ENCODE peak calls at places on chromosomes 13 and 19, in ten cellular contexts. One of them, this sample, is unnamed.

GRCh38 chr19:40348961-40349507 is 539 bp downstream of the PLD3 start:
- DNase-seq in colonic mucosa: no peak
- DNase-seq in thoracic aorta: no peak
- DNase-seq in tibial artery: no peak
- DNase-seq in foreskin keratinocyte: peak
- DNase-seq in small intestine: peak
- DNase-seq in endothelial cell of umbilical vein: peak
- DNase-seq in mesendoderm: peak
- DNase-seq in adrenal gland: no peak
- DNase-seq in ovary: no peak
- DNase-seq in this sample: no peak

GRCh38 chr13:49731766-49732165 is 40.5 kb upstream of the EBPL start:
- DNase-seq in small intestine: peak
- DNase-seq in foreskin keratinocyte: peak
- DNase-seq in mesendoderm: no peak
- DNase-seq in adrenal gland: no peak
- DNase-seq in tibial artery: no peak
- DNase-seq in thoracic aorta: no peak
- DNase-seq in ovary: no peak
- DNase-seq in endothelial cell of umbilical vein: peak
- DNase-seq in colonic mucosa: no peak
- DNase-seq in this sample: peak

GRCh38 chr19:28956421-28956820 is 256.5 kb downstream of the UQCRFS1 start:
- DNase-seq in mesendoderm: no peak
- DNase-seq in small intestine: no peak
- DNase-seq in adrenal gland: no peak
- DNase-seq in tibial artery: no peak
- DNase-seq in foreskin keratinocyte: no peak
- DNase-seq in colonic mucosa: no peak
- DNase-seq in thoracic aorta: no peak
- DNase-seq in endothelial cell of umbilical vein: no peak
- DNase-seq in ovary: no peak
- DNase-seq in this sample: no peak

GRCh38 chr13:31824705-31825512 is 85.6 kb downstream of the RXFP2 start:
- DNase-seq in colonic mucosa: no peak
- DNase-seq in small intestine: no peak
- DNase-seq in tibial artery: no peak
- DNase-seq in adrenal gland: no peak
- DNase-seq in thoracic aorta: no peak
- DNase-seq in foreskin keratinocyte: no peak
- DNase-seq in mesendoderm: peak
- DNase-seq in endothelial cell of umbilical vein: no peak
- DNase-seq in ovary: no peak
- DNase-seq in this sample: no peak

GRCh38 chr13:109869312-109870237 is 83.2 kb upstream of the IRS2 start:
- DNase-seq in adrenal gland: peak
- DNase-seq in tibial artery: peak
- DNase-seq in thoracic aorta: peak
- DNase-seq in colonic mucosa: peak
- DNase-seq in mesendoderm: peak
- DNase-seq in endothelial cell of umbilical vein: peak
- DNase-seq in ovary: peak
- DNase-seq in foreskin keratinocyte: peak
- DNase-seq in small intestine: peak
- DNase-seq in this sample: no peak

GRCh38 chr13:50798923-50799322 is 44.6 kb downstream of the DLEU7 start:
- DNase-seq in foreskin keratinocyte: peak
- DNase-seq in tibial artery: no peak
- DNase-seq in mesendoderm: no peak
- DNase-seq in small intestine: no peak
- DNase-seq in endothelial cell of umbilical vein: no peak
- DNase-seq in thoracic aorta: no peak
- DNase-seq in colonic mucosa: no peak
- DNase-seq in ovary: no peak
- DNase-seq in adrenal gland: no peak
- DNase-seq in this sample: no peak

GRCh38 chr19:49846408-49846807 is 4.6 kb upstream of the PTOV1 start:
- DNase-seq in endothelial cell of umbilical vein: no peak
- DNase-seq in foreskin keratinocyte: no peak
- DNase-seq in adrenal gland: no peak
- DNase-seq in ovary: no peak
- DNase-seq in colonic mucosa: no peak
- DNase-seq in thoracic aorta: no peak
- DNase-seq in mesendoderm: no peak
- DNase-seq in small intestine: no peak
- DNase-seq in tibial artery: no peak
- DNase-seq in this sample: no peak

GRCh38 chr13:45339867-45340266 is 1.1 kb downstream of the TPT1 start:
- DNase-seq in small intestine: no peak
- DNase-seq in tibial artery: no peak
- DNase-seq in foreskin keratinocyte: no peak
- DNase-seq in mesendoderm: no peak
- DNase-seq in thoracic aorta: no peak
- DNase-seq in endothelial cell of umbilical vein: no peak
- DNase-seq in adrenal gland: no peak
- DNase-seq in colonic mucosa: no peak
- DNase-seq in ovary: no peak
- DNase-seq in this sample: no peak

GRCh38 chr13:38641164-38641948 is 45.5 kb upstream of the FREM2 start:
- DNase-seq in tibial artery: no peak
- DNase-seq in thoracic aorta: no peak
- DNase-seq in adrenal gland: no peak
- DNase-seq in colonic mucosa: no peak
- DNase-seq in small intestine: peak
- DNase-seq in endothelial cell of umbilical vein: no peak
- DNase-seq in foreskin keratinocyte: no peak
- DNase-seq in ovary: no peak
- DNase-seq in mesendoderm: no peak
- DNase-seq in this sample: no peak

GRCh38 chr13:46296920-46297319 is 85.2 kb downstream of the LRRC63 start:
- DNase-seq in foreskin keratinocyte: peak
- DNase-seq in small intestine: no peak
- DNase-seq in endothelial cell of umbilical vein: peak
- DNase-seq in thoracic aorta: no peak
- DNase-seq in colonic mucosa: no peak
- DNase-seq in mesendoderm: peak
- DNase-seq in ovary: no peak
- DNase-seq in adrenal gland: no peak
- DNase-seq in tibial artery: no peak
- DNase-seq in this sample: no peak

GRCh38 chr13:93726173-93727019 is 499.8 kb downstream of the GPC6 start:
- DNase-seq in mesendoderm: peak
- DNase-seq in endothelial cell of umbilical vein: no peak
- DNase-seq in small intestine: no peak
- DNase-seq in thoracic aorta: no peak
- DNase-seq in colonic mucosa: no peak
- DNase-seq in ovary: no peak
- DNase-seq in foreskin keratinocyte: no peak
- DNase-seq in adrenal gland: no peak
- DNase-seq in tibial artery: no peak
- DNase-seq in this sample: no peak

GRCh38 chr13:91879360-91879759 is 480.9 kb downstream of the GPC5 start:
- DNase-seq in thoracic aorta: no peak
- DNase-seq in endothelial cell of umbilical vein: no peak
- DNase-seq in adrenal gland: no peak
- DNase-seq in ovary: no peak
- DNase-seq in colonic mucosa: no peak
- DNase-seq in small intestine: no peak
- DNase-seq in mesendoderm: no peak
- DNase-seq in foreskin keratinocyte: no peak
- DNase-seq in tibial artery: no peak
- DNase-seq in this sample: no peak

GRCh38 chr19:47615714-47616113 is 6.8 kb downstream of the BICRA start:
- DNase-seq in tibial artery: no peak
- DNase-seq in foreskin keratinocyte: no peak
- DNase-seq in endothelial cell of umbilical vein: no peak
- DNase-seq in adrenal gland: no peak
- DNase-seq in mesendoderm: no peak
- DNase-seq in small intestine: no peak
- DNase-seq in thoracic aorta: no peak
- DNase-seq in ovary: no peak
- DNase-seq in colonic mucosa: no peak
- DNase-seq in this sample: no peak
- H3K27ac ChIP-seq in tibial artery: no peak
- H3K27ac ChIP-seq in foreskin keratinocyte: no peak
- H3K27ac ChIP-seq in endothelial cell of umbilical vein: no peak
- H3K27ac ChIP-seq in adrenal gland: no peak
- H3K27ac ChIP-seq in mesendoderm: no peak
- H3K27ac ChIP-seq in small intestine: no peak
- H3K27ac ChIP-seq in thoracic aorta: no peak
- H3K27ac ChIP-seq in ovary: no peak
- H3K27ac ChIP-seq in colonic mucosa: no peak
- H3K27ac ChIP-seq in this sample: no peak

DNA sequence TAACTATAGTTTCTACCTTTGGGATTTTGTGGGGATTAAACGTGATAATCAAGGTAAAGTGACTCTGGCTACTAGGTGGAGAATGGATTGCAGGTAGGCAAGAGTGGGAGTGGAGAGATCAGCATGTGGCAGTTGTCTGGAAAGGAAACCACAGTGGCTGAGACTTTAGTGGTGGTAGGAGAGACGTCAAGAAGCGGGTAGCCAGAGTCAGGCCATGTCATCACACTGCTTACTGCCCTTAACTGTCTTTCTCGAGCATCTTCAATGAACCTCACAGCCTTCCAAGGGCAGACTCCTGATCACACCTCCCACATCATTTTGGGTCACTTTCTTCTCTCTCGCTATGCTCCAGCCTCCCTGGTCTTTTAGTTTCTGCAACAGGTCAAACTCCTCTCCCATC is 28.6 kb upstream of the MBNL2 start:
- DNase-seq in endothelial cell of umbilical vein: no peak
- DNase-seq in foreskin keratinocyte: no peak
- DNase-seq in colonic mucosa: no peak
- DNase-seq in tibial artery: no peak
- DNase-seq in small intestine: no peak
- DNase-seq in adrenal gland: no peak
- DNase-seq in mesendoderm: no peak
- DNase-seq in ovary: no peak
- DNase-seq in thoracic aorta: no peak
- DNase-seq in this sample: no peak
- H3K27ac ChIP-seq in endothelial cell of umbilical vein: no peak
- H3K27ac ChIP-seq in foreskin keratinocyte: no peak
- H3K27ac ChIP-seq in colonic mucosa: no peak
- H3K27ac ChIP-seq in tibial artery: no peak
- H3K27ac ChIP-seq in small intestine: no peak
- H3K27ac ChIP-seq in adrenal gland: no peak
- H3K27ac ChIP-seq in mesendoderm: no peak
- H3K27ac ChIP-seq in ovary: no peak
- H3K27ac ChIP-seq in thoracic aorta: no peak
- H3K27ac ChIP-seq in this sample: peak

GRCh38 chr19:19366691-19367396 is 38.6 kb upstream of the GATAD2A start:
- DNase-seq in mesendoderm: peak
- DNase-seq in endothelial cell of umbilical vein: peak
- DNase-seq in ovary: peak
- DNase-seq in small intestine: peak
- DNase-seq in tibial artery: peak
- DNase-seq in colonic mucosa: peak
- DNase-seq in foreskin keratinocyte: peak
- DNase-seq in thoracic aorta: no peak
- DNase-seq in adrenal gland: peak
- DNase-seq in this sample: no peak

GRCh38 chr19:19368087-19368486 is 37.4 kb upstream of the GATAD2A start:
- DNase-seq in endothelial cell of umbilical vein: no peak
- DNase-seq in adrenal gland: no peak
- DNase-seq in thoracic aorta: no peak
- DNase-seq in foreskin keratinocyte: no peak
- DNase-seq in tibial artery: no peak
- DNase-seq in colonic mucosa: no peak
- DNase-seq in small intestine: no peak
- DNase-seq in ovary: no peak
- DNase-seq in mesendoderm: no peak
- DNase-seq in this sample: no peak

GRCh38 chr19:19372656-19373416 is 32.6 kb upstream of the GATAD2A start:
- DNase-seq in adrenal gland: peak
- DNase-seq in ovary: no peak
- DNase-seq in thoracic aorta: no peak
- DNase-seq in colonic mucosa: peak
- DNase-seq in small intestine: peak
- DNase-seq in foreskin keratinocyte: no peak
- DNase-seq in tibial artery: no peak
- DNase-seq in endothelial cell of umbilical vein: peak
- DNase-seq in mesendoderm: peak
- DNase-seq in this sample: no peak

GRCh38 chr19:19371056-19371455 is 34.4 kb upstream of the GATAD2A start:
- DNase-seq in foreskin keratinocyte: no peak
- DNase-seq in thoracic aorta: no peak
- DNase-seq in tibial artery: no peak
- DNase-seq in endothelial cell of umbilical vein: no peak
- DNase-seq in colonic mucosa: no peak
- DNase-seq in ovary: no peak
- DNase-seq in mesendoderm: no peak
- DNase-seq in small intestine: no peak
- DNase-seq in adrenal gland: no peak
- DNase-seq in this sample: no peak
- H3K27ac ChIP-seq in foreskin keratinocyte: no peak
- H3K27ac ChIP-seq in thoracic aorta: no peak
- H3K27ac ChIP-seq in tibial artery: no peak
- H3K27ac ChIP-seq in endothelial cell of umbilical vein: no peak
- H3K27ac ChIP-seq in colonic mucosa: no peak
- H3K27ac ChIP-seq in ovary: no peak
- H3K27ac ChIP-seq in mesendoderm: no peak
- H3K27ac ChIP-seq in small intestine: no peak
- H3K27ac ChIP-seq in adrenal gland: no peak
- H3K27ac ChIP-seq in this sample: peak

DNA sequence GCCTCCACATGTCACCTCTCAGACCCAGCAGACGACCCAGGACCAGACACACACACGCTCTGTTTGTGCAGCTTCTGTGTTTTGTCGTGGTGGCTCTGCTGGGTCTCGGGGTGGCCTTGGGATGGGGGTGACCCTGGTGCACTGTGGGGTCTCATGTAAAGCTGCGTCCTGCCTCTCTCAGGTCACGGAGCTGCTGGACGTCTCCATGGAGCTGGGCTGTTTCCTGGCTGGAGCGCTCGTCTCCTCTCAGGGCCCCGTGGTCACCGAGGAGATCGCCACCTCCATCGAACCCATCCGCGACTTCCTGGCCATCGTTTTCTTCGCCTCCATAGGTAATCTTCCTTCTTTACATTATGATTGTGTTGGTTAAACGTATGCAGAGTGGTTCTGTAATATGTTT is 45.4 kb upstream of the TFDP1 start:
- DNase-seq in thoracic aorta: no peak
- DNase-seq in colonic mucosa: no peak
- DNase-seq in foreskin keratinocyte: no peak
- DNase-seq in mesendoderm: no peak
- DNase-seq in endothelial cell of umbilical vein: no peak
- DNase-seq in adrenal gland: no peak
- DNase-seq in ovary: no peak
- DNase-seq in tibial artery: peak
- DNase-seq in small intestine: no peak
- DNase-seq in this sample: no peak
- H3K27ac ChIP-seq in thoracic aorta: no peak
- H3K27ac ChIP-seq in colonic mucosa: no peak
- H3K27ac ChIP-seq in foreskin keratinocyte: no peak
- H3K27ac ChIP-seq in mesendoderm: no peak
- H3K27ac ChIP-seq in endothelial cell of umbilical vein: no peak
- H3K27ac ChIP-seq in adrenal gland: no peak
- H3K27ac ChIP-seq in ovary: no peak
- H3K27ac ChIP-seq in tibial artery: no peak
- H3K27ac ChIP-seq in small intestine: no peak
- H3K27ac ChIP-seq in this sample: no peak

This sample was measured in epithelial cell of prostate.